ENCODE peak calls at places on chromosomes 12 and 14, in six cellular contexts. F is hypothalamus; L is GM12892; T is activated CD8-positive, alpha-beta T cell treated with anti-CD3 and anti-CD28 coated beads, Interleukin-2, amount 10 ng/mL, durations not matched to agents 7 days and 5 days; Q is MM.1S; S is ACHN. B is an unnamed sample.

GRCh38 chr14:34890937-34891336 is 15.8 kb upstream of the BAZ1A start:
- DNase-seq in F (no peak), T (no peak), L (no peak), Q (no peak), S (no peak), B (no peak)

GRCh38 chr12:16358896-16359295 is 11.5 kb downstream of the MGST1 start:
- DNase-seq in S (no peak), F (no peak), L (no peak), T (no peak), Q (no peak), B (no peak)

GRCh38 chr12:21301-22189 is 45.0 kb upstream of the IQSEC3 start:
- DNase-seq in S (peak), F (no peak), L (no peak), Q (peak), T (no peak), B (no peak)

GRCh38 chr14:100644784-100645183 is 57.6 kb upstream of the BEGAIN start:
- DNase-seq in T (peak), F (no peak), S (no peak), L (no peak), Q (no peak), B (no peak)

GRCh38 chr14:64478634-64479250 is 13.4 kb downstream of the AKAP5 start:
- DNase-seq in T (no peak), S (peak), Q (no peak), F (no peak), L (no peak), B (no peak)

GRCh38 chr12:127619869-127620769 is 646.9 kb upstream of the TMEM132C start:
- DNase-seq in L (no peak), Q (no peak), T (no peak), S (no peak), F (no peak), B (no peak)

GRCh38 chr12:48787791-48788521 is 933 bp downstream of the ADCY6 start:
- DNase-seq in S (peak), Q (no peak), T (no peak), F (no peak), L (no peak), B (no peak)

GRCh38 chr12:15581006-15581405 is 208.2 kb downstream of the EPS8 start:
- DNase-seq in L (no peak), F (no peak), S (no peak), T (no peak), Q (no peak), B (no peak)

GRCh38 chr12:7645395-7646177 is 20.1 kb downstream of the APOBEC1 start:
- DNase-seq in S (peak), L (no peak), T (peak), F (no peak), Q (peak), B (no peak)

GRCh38 chr14:30874120-30874998 is at the start of gene COCH:
- DNase-seq in L (peak), T (peak), F (no peak), S (peak), Q (peak), B (no peak)

GRCh38 chr12:95857151-95857550 is 1.6 kb upstream of the SNRPF start:
- DNase-seq in L (no peak), Q (no peak), F (no peak), T (no peak), S (no peak), B (no peak)

B was measured in DMS 273 treated with DMSO at 0.1 percent for 48 hours.